ENCODE peak calls at places on chromosomes 12 and 14, in nine cellular contexts. Z, U, F, Y, D, W, J, A and L are unnamed samples. For H3K27me3, the result is how much of the 10 kb centered on the place peaks cover.

GRCh38 chr14:64762044-64763034 is 58.1 kb downstream of the PLEKHG3 start:
- DNase-seq in W (peak), U (peak), Y (no peak), Z (peak), F (peak), D (peak), A (peak), J (peak), L (peak)

GRCh38 chr12:90037740-90038139 is 329.1 kb upstream of the ATP2B1 start:
- DNase-seq in U (no peak), F (no peak), D (no peak), A (no peak), Z (no peak), J (no peak), Y (no peak), W (no peak), L (no peak)

GRCh38 chr14:32366256-32366655 is 37.2 kb downstream of the AKAP6 start:
- DNase-seq in U (no peak), A (no peak), Y (no peak), J (no peak), Z (no peak), F (peak), W (no peak), D (peak), L (no peak)

GRCh38 chr14:91511014-91511466 is 930 bp upstream of the PPP4R3A start:
- DNase-seq in Z (no peak), A (no peak), F (no peak), D (peak), U (no peak), Y (no peak), W (no peak), J (no peak), L (no peak)

GRCh38 chr14:76884394-76884793 is 58.2 kb downstream of the LRRC74A start:
- DNase-seq in U (no peak), F (no peak), W (no peak), Y (no peak), A (no peak), J (no peak), Z (no peak), D (no peak), L (no peak)

GRCh38 chr14:65019944-65020566 is 33.4 kb downstream of the FNTB start:
- DNase-seq in Y (no peak), Z (peak), W (peak), J (no peak), D (peak), A (no peak), U (no peak), F (no peak), L (no peak)

GRCh38 chr12:83823386-83824045 is 1089.1 kb downstream of the SLC6A15 start:
- DNase-seq in D (peak), W (peak), U (no peak), J (no peak), Y (peak), Z (peak), A (no peak), F (no peak), L (peak)

GRCh38 chr14:69107407-69108003 is 45.4 kb downstream of the DCAF5 start:
- DNase-seq in U (no peak), D (peak), Y (no peak), F (no peak), W (peak), A (no peak), J (no peak), Z (peak), L (no peak)

GRCh38 chr12:32577328-32577727 is 101.8 kb upstream of the DNM1L start:
- DNase-seq in Z (no peak), F (no peak), D (no peak), W (no peak), A (no peak), U (no peak), J (no peak), Y (no peak), L (no peak)

GRCh38 chr14:57089901-57090300 is 178.8 kb downstream of the EXOC5 start:
- DNase-seq in F (no peak), U (no peak), J (no peak), W (no peak), D (no peak), Z (no peak), A (no peak), Y (no peak), L (no peak)

GRCh38 chr14:89108608-89109007 is 284.2 kb downstream of the TTC8 start:
- DNase-seq in W (no peak), D (no peak), F (no peak), U (no peak), Y (no peak), Z (no peak), J (no peak), A (no peak), L (no peak)

GRCh38 chr14:24251880-24252288 is 9.5 kb upstream of the TINF2 start:
- DNase-seq in Z (no peak), F (no peak), Y (no peak), A (no peak), J (no peak), W (no peak), D (no peak), U (no peak), L (no peak)

GRCh38 chr14:102829106-102829505 is 51.9 kb downstream of the TRAF3 start:
- DNase-seq in Z (no peak), J (no peak), D (no peak), U (no peak), W (no peak), A (no peak), Y (no peak), F (no peak), L (no peak)

GRCh38 chr14:72120315-72120714 is 188.1 kb downstream of the RGS6 start:
- DNase-seq in Y (no peak), Z (no peak), A (no peak), J (no peak), D (no peak), U (no peak), F (no peak), W (no peak), L (no peak)

GRCh38 chr14:101627913-101628257 is 66.6 kb downstream of the DIO3 start:
- DNase-seq in Y (no peak), W (no peak), J (no peak), Z (no peak), F (no peak), D (no peak), A (no peak), U (no peak), L (no peak)

GRCh38 chr12:116443706-116444589 is 115.2 kb upstream of the MAP1LC3B2 start:
- DNase-seq in W (no peak), U (no peak), D (no peak), J (no peak), Y (no peak), A (no peak), F (no peak), Z (no peak), L (no peak)

GRCh38 chr12:4383304-4383865 is 3.9 kb upstream of the FGF23 start:
- DNase-seq in Y (peak), D (peak), U (no peak), W (peak), Z (no peak), J (no peak), A (no peak), F (no peak), L (no peak)

GRCh38 chr12:49369723-49370145 is 2.5 kb downstream of the SPATS2 start:
- DNase-seq in Z (peak), Y (no peak), W (no peak), F (no peak), A (no peak), J (no peak), D (peak), U (peak), L (no peak)

GRCh38 chr14:21669284-21669683 is 4.3 kb downstream of the OR4E1 start:
- DNase-seq in D (no peak), A (no peak), U (no peak), Y (no peak), W (no peak), J (no peak), F (no peak), Z (no peak), L (no peak)

GRCh38 chr12:92466391-92467305 is 236.1 kb upstream of the PLEKHG7 start:
- DNase-seq in U (no peak), Z (no peak), Y (peak), W (no peak), D (peak), F (peak), A (no peak), J (peak), L (peak)

GRCh38 chr14:31221266-31221665 is 13.7 kb upstream of the HECTD1 start:
- DNase-seq in D (no peak), F (no peak), J (no peak), Y (no peak), A (no peak), Z (no peak), W (no peak), U (no peak), L (no peak)

DNA sequence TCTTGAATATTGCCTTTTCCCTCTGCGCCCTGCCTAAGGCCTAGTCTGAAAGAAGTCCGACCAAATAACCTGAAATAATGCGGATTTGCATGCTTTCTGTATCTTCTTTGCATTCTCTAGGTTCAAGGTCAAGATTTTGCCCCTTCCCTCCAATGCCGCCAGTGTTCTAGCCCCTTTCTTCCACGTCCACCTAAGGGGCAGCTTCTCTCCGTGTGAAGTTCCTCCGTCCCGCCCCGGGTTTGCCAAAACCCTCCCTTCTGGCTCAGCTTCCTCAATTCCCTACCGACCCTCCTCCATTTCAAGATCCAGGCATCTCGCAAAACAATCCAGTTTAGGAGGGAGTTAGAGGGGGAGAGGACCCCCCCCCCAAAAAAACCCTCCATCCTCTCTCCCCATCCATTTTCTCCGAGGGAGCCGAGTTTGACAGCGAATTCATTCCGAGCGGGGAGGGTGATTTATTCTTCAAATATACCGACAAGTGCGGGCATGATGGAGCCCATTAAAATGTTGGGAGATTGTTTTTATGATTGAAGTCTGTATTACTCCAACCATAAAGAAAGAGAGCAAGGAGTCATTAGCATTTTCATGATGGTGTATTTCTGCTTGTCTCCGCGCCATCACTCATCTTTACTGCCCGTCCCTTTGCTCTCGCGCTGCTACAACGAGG is 20.9 kb upstream of the ATP5MC2 start:
- DNase-seq in D (no peak), U (no peak), Y (no peak), W (no peak), A (no peak), J (no peak), F (no peak), Z (no peak), L (no peak)
- H3K4me3 ChIP-seq in D (no peak), U (peak), Y (peak), W (peak), A (peak), J (no peak), F (peak), Z (no peak), L (no peak)

DNA sequence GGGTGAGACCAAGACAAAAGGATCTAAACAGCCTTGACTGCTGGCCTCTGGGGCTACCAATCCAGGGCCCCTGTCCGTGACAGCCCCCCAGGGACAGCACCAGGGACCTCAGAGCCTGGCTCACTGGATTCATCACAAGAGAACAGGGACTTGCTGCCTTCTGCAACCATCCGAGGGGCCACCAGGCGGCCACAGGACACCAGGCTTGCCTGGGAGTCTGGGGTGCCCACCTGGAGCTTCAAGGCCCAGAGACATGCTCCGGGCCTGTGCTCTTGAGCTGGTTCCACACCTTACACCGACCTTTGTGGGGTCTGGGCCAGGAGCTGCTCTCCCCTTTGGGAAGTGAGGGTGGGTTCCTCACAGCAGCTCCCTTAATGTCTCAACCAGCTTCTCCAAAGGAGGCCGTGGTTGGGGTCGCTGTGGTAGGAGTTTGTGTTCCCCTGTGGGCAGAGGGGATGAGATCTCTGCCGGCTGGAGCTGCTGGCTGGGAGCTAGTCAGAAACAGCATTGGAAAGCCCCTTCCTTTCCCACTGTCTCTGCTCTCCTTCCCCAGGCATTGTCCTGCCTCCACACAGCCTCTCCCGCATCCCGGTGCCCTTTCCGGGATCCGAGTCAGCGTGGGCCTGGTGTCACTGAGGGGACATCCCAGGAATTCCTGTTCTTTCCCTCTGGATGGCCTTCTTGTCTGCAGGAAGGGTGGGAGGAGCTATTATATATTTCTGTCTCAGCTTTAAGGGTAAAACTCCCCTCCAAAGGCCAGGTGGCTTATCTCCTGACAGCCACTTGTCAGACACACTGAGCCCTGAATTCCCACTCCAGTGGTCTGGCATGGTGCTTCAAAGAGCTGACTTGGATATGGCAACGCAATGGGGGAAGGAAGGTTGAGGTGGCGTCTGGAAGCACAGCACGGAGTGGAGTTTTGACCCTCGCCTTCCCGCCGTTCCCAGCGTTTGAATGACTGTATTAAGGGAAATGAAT is 5.1 kb upstream of the PAPLN start:
- DNase-seq in U (no peak), A (peak), F (no peak), D (no peak), Z (no peak), J (no peak), W (no peak), Y (no peak), L (peak)
- H3K27me3 ChIP-seq in U (under half), A (under half), F (under half), D (under half), Z (under half), J (under half), W (under half), Y (under half), L (under half)

GRCh38 chr12:104384141-104384880 is 72.4 kb upstream of the CHST11 start:
- DNase-seq in U (no peak), D (no peak), A (no peak), F (no peak), J (no peak), Y (no peak), W (peak), Z (peak), L (no peak)

GRCh38 chr12:104385510-104385909 is 71.2 kb upstream of the CHST11 start:
- DNase-seq in F (no peak), U (no peak), A (no peak), J (no peak), D (no peak), Z (no peak), Y (no peak), W (no peak), L (no peak)

GRCh38 chr12:104377507-104377812 is 73.9 kb downstream of the EID3 start:
- DNase-seq in A (no peak), D (no peak), Y (no peak), Z (no peak), J (no peak), W (no peak), U (no peak), F (no peak), L (no peak)

GRCh38 chr12:104378427-104378826 is 74.9 kb downstream of the EID3 start:
- DNase-seq in A (no peak), D (no peak), J (no peak), Y (no peak), F (no peak), U (no peak), W (no peak), Z (no peak), L (no peak)

DNA sequence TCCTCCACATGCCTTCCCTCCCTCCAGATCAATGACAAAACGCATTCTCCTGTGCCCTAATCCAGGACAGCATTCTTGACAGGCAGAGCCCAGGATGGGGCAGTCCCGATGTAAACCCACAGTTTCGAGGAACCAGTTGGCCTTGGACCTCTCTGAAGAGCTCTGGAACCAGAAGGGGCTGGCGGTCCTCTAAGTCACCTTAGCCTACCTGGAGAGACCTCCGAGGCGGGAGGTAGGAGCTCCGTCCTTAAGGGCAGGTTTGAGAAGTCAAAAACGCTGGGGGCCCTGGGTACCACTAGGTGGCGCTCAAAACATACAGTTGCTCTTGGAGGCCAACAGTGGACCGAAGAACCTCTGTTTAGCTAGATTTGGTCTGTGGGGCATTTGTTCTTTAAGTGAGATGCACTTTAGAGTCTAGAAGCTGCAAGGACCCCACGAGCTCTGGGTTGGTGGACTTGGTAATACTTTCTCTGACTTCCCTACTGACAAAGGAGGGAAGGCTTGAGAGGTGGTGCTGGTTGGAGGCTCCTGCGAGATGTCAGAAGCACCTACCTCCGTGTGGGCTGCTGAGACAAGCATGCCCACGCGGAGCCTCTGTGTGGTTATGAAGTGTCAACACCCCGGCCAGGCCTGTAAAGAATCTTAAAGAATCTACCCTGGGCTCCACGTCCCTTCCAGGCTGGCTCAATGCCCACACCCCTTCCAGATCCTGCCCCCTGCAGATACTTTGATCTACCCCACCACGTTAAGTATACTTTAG is 74.8 kb upstream of the CHST11 start:
- DNase-seq in Y (peak), W (peak), A (peak), J (peak), D (peak), Z (peak), U (peak), F (peak), L (peak)
- H3K4me3 ChIP-seq in Y (no peak), W (no peak), A (no peak), J (no peak), D (no peak), Z (no peak), U (no peak), F (peak), L (no peak)

DNA sequence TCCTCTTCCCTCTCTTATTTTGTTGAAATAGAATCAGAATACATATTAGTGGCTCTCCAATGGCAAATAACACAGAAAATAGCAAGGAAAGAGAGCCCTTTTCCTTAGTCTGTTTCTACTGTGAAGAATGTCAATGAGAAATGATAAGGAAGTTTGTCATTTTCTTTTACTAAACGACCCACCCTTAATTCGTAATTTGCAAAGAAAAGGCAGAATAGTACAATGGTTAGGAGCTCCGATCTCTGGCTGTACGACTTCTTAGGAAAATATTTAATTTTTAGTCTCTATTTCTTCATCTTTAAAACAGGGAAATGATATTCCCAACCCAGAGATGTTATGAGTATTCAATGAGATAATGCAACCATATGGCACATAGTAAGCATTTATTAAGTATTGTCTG is 6.0 kb downstream of the PAX9 start:
- DNase-seq in A (no peak), Z (no peak), J (no peak), W (no peak), U (no peak), D (no peak), Y (no peak), F (no peak), L (no peak)
- H3K27me3 ChIP-seq in A (half or more), Z (half or more), J (under half), W (under half), U (half or more), D (under half), Y (half or more), F (under half), L (under half)